ENCODE peak calls at places on chromosomes 7 and 10, in eight cellular contexts. S, I, K, T, H, C, V and E are unnamed samples.

GRCh38 chr10:6543431-6544005 is 36.6 kb downstream of the PRKCQ start:
- DNase-seq in S (no peak), I (no peak), T (no peak), K (no peak), H (peak; percentile 65), V (peak; percentile 38), C (no peak), E (no peak)

GRCh38 chr10:31961264-31961663 is 32.6 kb upstream of the ARHGAP12 start:
- DNase-seq in H (no peak), C (peak; percentile 49), T (no peak), S (no peak), K (no peak), I (no peak), V (no peak), E (no peak)

GRCh38 chr7:93359520-93360198 is 127.5 kb downstream of the VPS50 start:
- DNase-seq in H (no peak), C (no peak), S (no peak), K (no peak), T (no peak), V (no peak), I (no peak), E (no peak)

GRCh38 chr7:157490465-157490912 is 153.7 kb downstream of the DNAJB6 start:
- DNase-seq in C (peak; percentile 95), I (no peak), V (peak; percentile 51), S (no peak), H (peak; percentile 70), K (peak; percentile 45), T (no peak), E (peak; percentile 53)

GRCh38 chr10:62022830-62023229 is 121.3 kb downstream of the ARID5B start:
- DNase-seq in T (no peak), V (no peak), I (no peak), H (no peak), C (no peak), S (no peak), K (no peak), E (no peak)

GRCh38 chr7:33743594-33743993 is 161.7 kb upstream of the BMPER start:
- DNase-seq in I (no peak), V (no peak), T (no peak), C (peak; percentile 21), K (peak; percentile 98), H (no peak), S (no peak), E (no peak)

GRCh38 chr10:104300736-104301292 is 31.8 kb downstream of the GSTO2 start:
- DNase-seq in K (peak; percentile 97), T (no peak), I (peak; percentile 93), V (no peak), S (no peak), C (peak; percentile 79), H (no peak), E (no peak)

GRCh38 chr10:20871970-20872369 is 25.1 kb downstream of the NEBL start:
- DNase-seq in C (no peak), V (no peak), K (no peak), S (no peak), H (no peak), T (no peak), I (no peak), E (no peak)

GRCh38 chr7:128844777-128845311 is 14.6 kb downstream of the FLNC start:
- DNase-seq in H (no peak), S (no peak), T (no peak), V (no peak), I (no peak), K (no peak), C (no peak), E (no peak)

GRCh38 chr7:102450242-102450641 is 14.4 kb downstream of the ALKBH4 start:
- DNase-seq in V (peak; percentile 69), I (no peak), T (no peak), S (no peak), H (peak; percentile 48), C (peak; percentile 51), K (no peak), E (no peak)

GRCh38 chr10:29878492-29878891 is 180.9 kb downstream of the JCAD start:
- DNase-seq in S (no peak), I (no peak), K (no peak), C (no peak), V (no peak), T (no peak), H (no peak), E (no peak)

GRCh38 chr7:2278026-2278425 is 36.0 kb downstream of the NUDT1 start:
- DNase-seq in K (no peak), S (no peak), T (no peak), H (no peak), I (no peak), V (no peak), C (no peak), E (no peak)

GRCh38 chr7:137328389-137329120 is 15.0 kb downstream of the PTN start:
- DNase-seq in T (no peak), V (no peak), C (no peak), I (no peak), H (no peak), S (no peak), K (peak; percentile 39), E (no peak)

DNA sequence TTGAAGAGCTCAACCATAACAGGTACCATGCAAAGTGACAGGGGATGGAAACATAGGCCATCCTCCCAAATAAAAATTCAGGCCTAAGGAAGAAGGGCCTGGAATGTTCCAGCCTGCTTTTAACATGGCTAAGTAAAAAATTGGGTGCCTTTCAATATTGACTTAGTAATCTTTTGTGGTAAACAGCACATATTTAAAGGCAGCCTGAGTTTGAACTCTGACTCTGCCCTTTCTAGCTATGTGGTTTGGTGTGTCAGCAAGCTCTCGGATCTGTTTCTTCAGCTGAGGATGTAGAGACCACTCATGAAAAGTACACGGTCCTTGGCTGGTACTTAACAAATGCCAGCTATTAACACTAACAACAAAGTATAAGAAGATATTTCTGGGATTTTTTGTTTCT is 191.8 kb upstream of the CDCA7L start:
- DNase-seq in H (no peak), V (no peak), K (peak; percentile 64), I (no peak), C (no peak), S (no peak), T (no peak), E (no peak)
- H3K4me3 ChIP-seq in H (no peak overlapping the region), V (no peak overlapping the region), K (no peak overlapping the region), I (no peak overlapping the region), C (no peak overlapping the region), S (no peak overlapping the region), T (no peak overlapping the region), E (no peak overlapping the region)

GRCh38 chr10:15295540-15296325 is 75.4 kb downstream of the FAM171A1 start:
- DNase-seq in C (no peak), K (no peak), I (no peak), H (no peak), T (no peak), V (no peak), S (no peak), E (no peak)

GRCh38 chr10:15300697-15301096 is 70.4 kb downstream of the FAM171A1 start:
- DNase-seq in I (peak; percentile 50), H (no peak), V (no peak), K (no peak), C (no peak), T (no peak), S (no peak), E (no peak)

GRCh38 chr10:15305161-15305560 is 65.9 kb downstream of the FAM171A1 start:
- DNase-seq in V (no peak), I (no peak), T (no peak), H (no peak), C (no peak), K (no peak), S (no peak), E (no peak)

GRCh38 chr10:15305634-15306033 is 65.5 kb downstream of the FAM171A1 start:
- DNase-seq in C (no peak), H (no peak), T (no peak), V (no peak), K (no peak), I (no peak), S (no peak), E (no peak)

GRCh38 chr10:15300145-15300544 is 70.9 kb downstream of the FAM171A1 start:
- DNase-seq in I (no peak), S (no peak), C (no peak), V (no peak), H (no peak), K (no peak), T (no peak), E (no peak)
- H3K4me3 ChIP-seq in I (no peak overlapping the region), S (no peak overlapping the region), C (no peak overlapping the region), V (no peak overlapping the region), H (no peak overlapping the region), K (no peak overlapping the region), T (no peak overlapping the region), E (no peak overlapping the region)

GRCh38 chr7:8440670-8441069 is 7.3 kb downstream of the NXPH1 start:
- DNase-seq in C (no peak), T (no peak), I (no peak), V (no peak), H (no peak), S (no peak), K (no peak), E (no peak)

GRCh38 chr7:8442814-8443304 is 9.4 kb downstream of the NXPH1 start:
- DNase-seq in V (peak; percentile 54), K (peak; percentile 22), H (peak; percentile 38), S (peak; percentile 88), T (no peak), I (peak; percentile 67), C (no peak), E (peak; percentile 82)

GRCh38 chr7:8441602-8442294 is 8.3 kb downstream of the NXPH1 start:
- DNase-seq in C (no peak), K (no peak), H (no peak), T (no peak), S (no peak), I (no peak), V (no peak), E (no peak)

GRCh38 chr7:8441106-8441590 is 7.7 kb downstream of the NXPH1 start:
- DNase-seq in K (no peak), C (no peak), S (no peak), T (no peak), V (no peak), I (no peak), H (no peak), E (no peak)

GRCh38 chr7:8442295-8442813 is 8.9 kb downstream of the NXPH1 start:
- DNase-seq in T (no peak), I (no peak), K (no peak), C (no peak), S (no peak), V (no peak), H (no peak), E (no peak)
- H3K4me3 ChIP-seq in T (no peak overlapping the region), I (no peak overlapping the region), K (no peak overlapping the region), C (no peak overlapping the region), S (no peak overlapping the region), V (no peak overlapping the region), H (no peak overlapping the region), E (no peak overlapping the region)

GRCh38 chr10:32990811-32991210 is 32.8 kb upstream of the ITGB1 start:
- DNase-seq in H (no peak), S (no peak), C (no peak), V (no peak), K (no peak), T (no peak), I (no peak), E (no peak)
- H3K4me3 ChIP-seq in H (no peak overlapping the region), S (no peak overlapping the region), C (no peak overlapping the region), V (no peak overlapping the region), K (no peak overlapping the region), T (no peak overlapping the region), I (no peak overlapping the region), E (no peak overlapping the region)